ENCODE peak calls at places on chromosomes 4 and X, in nine cellular contexts. One of them, this sample, is unnamed.

GRCh38 chr4:154720618-154721267 is 23.1 kb upstream of the LRAT start:
- DNase-seq in DMS153: no peak
- DNase-seq in LNCaP clone FGC: no peak
- DNase-seq in GM12865: no peak
- DNase-seq in NCI-H187 treated with DMSO at 0.1 percent for 48 hours: no peak
- DNase-seq in GM10248: no peak
- DNase-seq in NB4: no peak
- DNase-seq in H7: peak
- DNase-seq in mesenchymal stem cell: no peak
- DNase-seq in this sample: no peak

GRCh38 chrX:32532282-32532681 is 679.1 kb downstream of the DMD start:
- DNase-seq in GM10248: no peak
- DNase-seq in mesenchymal stem cell: no peak
- DNase-seq in NB4: no peak
- DNase-seq in H7: no peak
- DNase-seq in GM12865: no peak
- DNase-seq in DMS153: no peak
- DNase-seq in NCI-H187 treated with DMSO at 0.1 percent for 48 hours: no peak
- DNase-seq in LNCaP clone FGC: no peak
- DNase-seq in this sample: no peak

GRCh38 chr4:36269116-36269515 is 12.3 kb upstream of the DTHD1 start:
- DNase-seq in LNCaP clone FGC: no peak
- DNase-seq in DMS153: no peak
- DNase-seq in H7: no peak
- DNase-seq in GM12865: peak
- DNase-seq in mesenchymal stem cell: no peak
- DNase-seq in NCI-H187 treated with DMSO at 0.1 percent for 48 hours: no peak
- DNase-seq in GM10248: no peak
- DNase-seq in NB4: no peak
- DNase-seq in this sample: no peak

GRCh38 chr4:56658410-56659003 is 22.6 kb downstream of the HOPX start:
- DNase-seq in H7: no peak
- DNase-seq in mesenchymal stem cell: peak
- DNase-seq in NB4: no peak
- DNase-seq in DMS153: no peak
- DNase-seq in LNCaP clone FGC: no peak
- DNase-seq in NCI-H187 treated with DMSO at 0.1 percent for 48 hours: no peak
- DNase-seq in GM10248: no peak
- DNase-seq in GM12865: no peak
- DNase-seq in this sample: no peak

GRCh38 chr4:8874003-8874895 is 2.6 kb upstream of the HMX1 start:
- DNase-seq in LNCaP clone FGC: no peak
- DNase-seq in GM10248: no peak
- DNase-seq in GM12865: no peak
- DNase-seq in DMS153: no peak
- DNase-seq in NCI-H187 treated with DMSO at 0.1 percent for 48 hours: no peak
- DNase-seq in NB4: no peak
- DNase-seq in H7: peak
- DNase-seq in mesenchymal stem cell: no peak
- DNase-seq in this sample: no peak

GRCh38 chrX:72069380-72070160 is 62.1 kb downstream of the RTL5 start:
- DNase-seq in GM10248: no peak
- DNase-seq in DMS153: no peak
- DNase-seq in GM12865: no peak
- DNase-seq in NCI-H187 treated with DMSO at 0.1 percent for 48 hours: no peak
- DNase-seq in mesenchymal stem cell: no peak
- DNase-seq in LNCaP clone FGC: no peak
- DNase-seq in NB4: peak
- DNase-seq in H7: no peak
- DNase-seq in this sample: no peak

GRCh38 chr4:96145671-96146070 is 305.8 kb downstream of the PDHA2 start:
- DNase-seq in NB4: no peak
- DNase-seq in mesenchymal stem cell: peak
- DNase-seq in GM12865: no peak
- DNase-seq in NCI-H187 treated with DMSO at 0.1 percent for 48 hours: no peak
- DNase-seq in H7: no peak
- DNase-seq in LNCaP clone FGC: no peak
- DNase-seq in DMS153: no peak
- DNase-seq in GM10248: no peak
- DNase-seq in this sample: no peak

GRCh38 chr4:38600575-38600974 is 63.4 kb upstream of the KLF3 start:
- DNase-seq in NB4: peak
- DNase-seq in H7: no peak
- DNase-seq in GM10248: no peak
- DNase-seq in LNCaP clone FGC: no peak
- DNase-seq in DMS153: no peak
- DNase-seq in NCI-H187 treated with DMSO at 0.1 percent for 48 hours: no peak
- DNase-seq in mesenchymal stem cell: no peak
- DNase-seq in GM12865: peak
- DNase-seq in this sample: peak

GRCh38 chrX:130174051-130174704 is 2.4 kb downstream of the RAB33A start:
- DNase-seq in LNCaP clone FGC: no peak
- DNase-seq in GM10248: no peak
- DNase-seq in H7: no peak
- DNase-seq in mesenchymal stem cell: peak
- DNase-seq in GM12865: no peak
- DNase-seq in NCI-H187 treated with DMSO at 0.1 percent for 48 hours: no peak
- DNase-seq in NB4: peak
- DNase-seq in DMS153: no peak
- DNase-seq in this sample: no peak

GRCh38 chr4:1459664-1460511 is 53.6 kb upstream of the NKX1-1 start:
- DNase-seq in GM12865: no peak
- DNase-seq in mesenchymal stem cell: no peak
- DNase-seq in GM10248: no peak
- DNase-seq in H7: peak
- DNase-seq in NB4: no peak
- DNase-seq in LNCaP clone FGC: no peak
- DNase-seq in DMS153: no peak
- DNase-seq in NCI-H187 treated with DMSO at 0.1 percent for 48 hours: no peak
- DNase-seq in this sample: no peak

GRCh38 chr4:2793578-2793919 is 664 bp downstream of the SH3BP2 start:
- DNase-seq in LNCaP clone FGC: no peak
- DNase-seq in GM10248: no peak
- DNase-seq in GM12865: peak
- DNase-seq in mesenchymal stem cell: peak
- DNase-seq in DMS153: no peak
- DNase-seq in H7: no peak
- DNase-seq in NB4: peak
- DNase-seq in NCI-H187 treated with DMSO at 0.1 percent for 48 hours: no peak
- DNase-seq in this sample: no peak

GRCh38 chr4:57077550-57078311 is 32.5 kb downstream of the IGFBP7 start:
- DNase-seq in GM12865: no peak
- DNase-seq in DMS153: no peak
- DNase-seq in LNCaP clone FGC: no peak
- DNase-seq in mesenchymal stem cell: peak
- DNase-seq in NB4: no peak
- DNase-seq in GM10248: no peak
- DNase-seq in NCI-H187 treated with DMSO at 0.1 percent for 48 hours: no peak
- DNase-seq in H7: peak
- DNase-seq in this sample: no peak

GRCh38 chr4:26178874-26179273 is 141.9 kb upstream of the RBPJ start:
- DNase-seq in H7: no peak
- DNase-seq in NB4: no peak
- DNase-seq in DMS153: no peak
- DNase-seq in mesenchymal stem cell: no peak
- DNase-seq in LNCaP clone FGC: no peak
- DNase-seq in GM12865: peak
- DNase-seq in NCI-H187 treated with DMSO at 0.1 percent for 48 hours: no peak
- DNase-seq in GM10248: no peak
- DNase-seq in this sample: peak

GRCh38 chr4:153198739-153199138 is 5.5 kb upstream of the TRIM2 start:
- DNase-seq in NCI-H187 treated with DMSO at 0.1 percent for 48 hours: no peak
- DNase-seq in GM12865: no peak
- DNase-seq in LNCaP clone FGC: no peak
- DNase-seq in GM10248: no peak
- DNase-seq in NB4: no peak
- DNase-seq in DMS153: no peak
- DNase-seq in mesenchymal stem cell: no peak
- DNase-seq in H7: no peak
- DNase-seq in this sample: no peak

GRCh38 chr4:138869165-138869564 is 146.4 kb upstream of the NOCT start:
- DNase-seq in GM10248: no peak
- DNase-seq in H7: no peak
- DNase-seq in GM12865: no peak
- DNase-seq in NCI-H187 treated with DMSO at 0.1 percent for 48 hours: no peak
- DNase-seq in mesenchymal stem cell: peak
- DNase-seq in NB4: no peak
- DNase-seq in DMS153: no peak
- DNase-seq in LNCaP clone FGC: no peak
- DNase-seq in this sample: no peak

GRCh38 chr4:116599859-116600258 is 485.5 kb downstream of the TRAM1L1 start:
- DNase-seq in NCI-H187 treated with DMSO at 0.1 percent for 48 hours: no peak
- DNase-seq in GM12865: peak
- DNase-seq in H7: peak
- DNase-seq in mesenchymal stem cell: no peak
- DNase-seq in NB4: peak
- DNase-seq in GM10248: peak
- DNase-seq in LNCaP clone FGC: no peak
- DNase-seq in DMS153: no peak
- DNase-seq in this sample: peak

GRCh38 chr4:139740531-139741041 is 75.0 kb downstream of the MGST2 start:
- DNase-seq in GM12865: no peak
- DNase-seq in GM10248: no peak
- DNase-seq in LNCaP clone FGC: peak
- DNase-seq in mesenchymal stem cell: peak
- DNase-seq in DMS153: peak
- DNase-seq in NB4: peak
- DNase-seq in NCI-H187 treated with DMSO at 0.1 percent for 48 hours: peak
- DNase-seq in H7: no peak
- DNase-seq in this sample: no peak

GRCh38 chr4:6313216-6313615 is 43.6 kb downstream of the WFS1 start:
- DNase-seq in H7: no peak
- DNase-seq in DMS153: no peak
- DNase-seq in NCI-H187 treated with DMSO at 0.1 percent for 48 hours: no peak
- DNase-seq in NB4: no peak
- DNase-seq in mesenchymal stem cell: no peak
- DNase-seq in LNCaP clone FGC: peak
- DNase-seq in GM10248: no peak
- DNase-seq in GM12865: no peak
- DNase-seq in this sample: no peak

GRCh38 chr4:24472514-24473308 is 111.6 kb downstream of the DHX15 start:
- DNase-seq in LNCaP clone FGC: peak
- DNase-seq in H7: peak
- DNase-seq in GM10248: peak
- DNase-seq in mesenchymal stem cell: peak
- DNase-seq in GM12865: peak
- DNase-seq in DMS153: no peak
- DNase-seq in NCI-H187 treated with DMSO at 0.1 percent for 48 hours: peak
- DNase-seq in NB4: peak
- DNase-seq in this sample: peak

GRCh38 chr4:138859249-138859648 is 156.3 kb upstream of the NOCT start:
- DNase-seq in DMS153: no peak
- DNase-seq in mesenchymal stem cell: no peak
- DNase-seq in GM10248: no peak
- DNase-seq in GM12865: no peak
- DNase-seq in NB4: no peak
- DNase-seq in LNCaP clone FGC: no peak
- DNase-seq in NCI-H187 treated with DMSO at 0.1 percent for 48 hours: no peak
- DNase-seq in H7: no peak
- DNase-seq in this sample: no peak

GRCh38 chr4:107044170-107044569 is 8.1 kb upstream of the DKK2 start:
- DNase-seq in mesenchymal stem cell: peak
- DNase-seq in DMS153: no peak
- DNase-seq in NB4: peak
- DNase-seq in NCI-H187 treated with DMSO at 0.1 percent for 48 hours: no peak
- DNase-seq in GM10248: no peak
- DNase-seq in LNCaP clone FGC: peak
- DNase-seq in H7: no peak
- DNase-seq in GM12865: no peak
- DNase-seq in this sample: peak

GRCh38 chr4:77092832-77093800 is 17.3 kb upstream of the CCNI start:
- DNase-seq in NCI-H187 treated with DMSO at 0.1 percent for 48 hours: no peak
- DNase-seq in GM10248: no peak
- DNase-seq in LNCaP clone FGC: no peak
- DNase-seq in H7: no peak
- DNase-seq in GM12865: no peak
- DNase-seq in mesenchymal stem cell: peak
- DNase-seq in DMS153: no peak
- DNase-seq in NB4: peak
- DNase-seq in this sample: no peak

GRCh38 chrX:18887821-18888205 is 96.1 kb downstream of the PHKA2 start:
- DNase-seq in mesenchymal stem cell: no peak
- DNase-seq in GM12865: no peak
- DNase-seq in LNCaP clone FGC: no peak
- DNase-seq in H7: no peak
- DNase-seq in NCI-H187 treated with DMSO at 0.1 percent for 48 hours: no peak
- DNase-seq in NB4: peak
- DNase-seq in DMS153: no peak
- DNase-seq in GM10248: no peak
- DNase-seq in this sample: no peak

GRCh38 chrX:148552775-148553174 is 52.4 kb downstream of the AFF2 start:
- DNase-seq in H7: peak
- DNase-seq in mesenchymal stem cell: no peak
- DNase-seq in NB4: peak
- DNase-seq in DMS153: no peak
- DNase-seq in GM10248: no peak
- DNase-seq in LNCaP clone FGC: no peak
- DNase-seq in NCI-H187 treated with DMSO at 0.1 percent for 48 hours: no peak
- DNase-seq in GM12865: peak
- DNase-seq in this sample: peak

GRCh38 chrX:139738581-139738980 is 30.6 kb upstream of the MCF2 start:
- DNase-seq in GM12865: peak
- DNase-seq in NCI-H187 treated with DMSO at 0.1 percent for 48 hours: no peak
- DNase-seq in H7: no peak
- DNase-seq in NB4: no peak
- DNase-seq in LNCaP clone FGC: peak
- DNase-seq in mesenchymal stem cell: peak
- DNase-seq in DMS153: peak
- DNase-seq in GM10248: no peak
- DNase-seq in this sample: no peak

GRCh38 chr4:17173300-17173699 is 274.9 kb upstream of the LDB2 start:
- DNase-seq in GM10248: no peak
- DNase-seq in LNCaP clone FGC: no peak
- DNase-seq in NB4: peak
- DNase-seq in NCI-H187 treated with DMSO at 0.1 percent for 48 hours: no peak
- DNase-seq in H7: peak
- DNase-seq in mesenchymal stem cell: no peak
- DNase-seq in GM12865: peak
- DNase-seq in DMS153: no peak
- DNase-seq in this sample: peak